ENCODE peak calls at places on chromosomes 1 and 21, in five cellular contexts. G is A549, D is AG04450, K is heart right ventricle, C is thoracic aorta. T is an unnamed sample.

GRCh38 chr1:145708063-145708462 is 895 bp upstream of the PDZK1 start:
- DNase-seq in G (no peak), K (no peak), C (no peak), D (peak), T (no peak)

GRCh38 chr21:35252831-35253230 is 203.7 kb upstream of the RUNX1 start:
- DNase-seq in K (no peak), C (no peak), G (no peak), D (no peak), T (no peak)

GRCh38 chr1:186620951-186621350 is 59.3 kb downstream of the PTGS2 start:
- DNase-seq in K (no peak), G (no peak), C (no peak), D (peak), T (peak)

GRCh38 chr1:14181191-14181793 is 417.2 kb upstream of the KAZN start:
- DNase-seq in D (no peak), G (no peak), C (no peak), K (no peak), T (no peak)

GRCh38 chr1:114032271-114033218 is 53.3 kb downstream of the OLFML3 start:
- DNase-seq in G (peak), K (no peak), C (no peak), D (peak), T (peak)

GRCh38 chr1:167317463-167317862 is 96.8 kb downstream of the POU2F1 start:
- DNase-seq in D (no peak), G (no peak), K (no peak), C (no peak), T (no peak)

GRCh38 chr1:175935566-175936115 is 192.2 kb upstream of the TNR start:
- DNase-seq in K (no peak), C (no peak), D (no peak), G (no peak), T (no peak)

GRCh38 chr1:1430114-1430982 is 5.1 kb upstream of the VWA1 start:
- DNase-seq in G (peak), D (no peak), K (peak), C (no peak), T (no peak)

GRCh38 chr1:213568929-213569815 is 418.6 kb upstream of the PROX1 start:
- DNase-seq in G (no peak), K (no peak), C (no peak), D (no peak), T (peak)

GRCh38 chr21:45982256-45982757 is 737 bp downstream of the COL6A1 start:
- DNase-seq in C (no peak), G (no peak), K (peak), D (no peak), T (no peak)

GRCh38 chr1:44412591-44412990 is 7.5 kb downstream of the RNF220 start:
- DNase-seq in G (no peak), K (no peak), D (no peak), C (no peak), T (no peak)

GRCh38 chr1:54109131-54110105 is 43.4 kb downstream of the CDCP2 start:
- DNase-seq in D (no peak), K (no peak), C (no peak), G (no peak), T (no peak)

GRCh38 chr1:155050560-155051341 is at the start of gene ADAM15:
- DNase-seq in C (no peak), G (peak), D (no peak), K (peak), T (no peak)

GRCh38 chr1:155051777-155052398 is 772 bp downstream of the ADAM15 start:
- DNase-seq in G (no peak), D (no peak), C (no peak), K (peak), T (no peak)

GRCh38 chr1:155052412-155053400 is 1.6 kb downstream of the ADAM15 start:
- DNase-seq in K (peak), G (peak), D (no peak), C (no peak), T (no peak)

GRCh38 chr1:155051342-155051776 is 243 bp downstream of the ADAM15 start:
- DNase-seq in C (no peak), K (no peak), D (no peak), G (no peak), T (no peak)

GRCh38 chr1:155053531-155054105 is 2.5 kb downstream of the ADAM15 start:
- DNase-seq in C (no peak), D (no peak), K (no peak), G (no peak), T (no peak)
- H3K27ac ChIP-seq in C (no peak), D (no peak), K (peak), G (no peak), T (peak)

GRCh38 chr1:87394462-87394861 is 65.8 kb downstream of the LMO4 start:
- DNase-seq in K (no peak), G (no peak), D (no peak), C (no peak), T (no peak)
- H3K27ac ChIP-seq in K (no peak), G (no peak), D (no peak), C (no peak), T (no peak)

GRCh38 chr1:240611228-240611618 is 732 bp downstream of the GREM2 start:
- DNase-seq in K (no peak), C (no peak), D (no peak), G (no peak), T (no peak)
- H3K27ac ChIP-seq in K (no peak), C (no peak), D (no peak), G (no peak), T (no peak)

DNA sequence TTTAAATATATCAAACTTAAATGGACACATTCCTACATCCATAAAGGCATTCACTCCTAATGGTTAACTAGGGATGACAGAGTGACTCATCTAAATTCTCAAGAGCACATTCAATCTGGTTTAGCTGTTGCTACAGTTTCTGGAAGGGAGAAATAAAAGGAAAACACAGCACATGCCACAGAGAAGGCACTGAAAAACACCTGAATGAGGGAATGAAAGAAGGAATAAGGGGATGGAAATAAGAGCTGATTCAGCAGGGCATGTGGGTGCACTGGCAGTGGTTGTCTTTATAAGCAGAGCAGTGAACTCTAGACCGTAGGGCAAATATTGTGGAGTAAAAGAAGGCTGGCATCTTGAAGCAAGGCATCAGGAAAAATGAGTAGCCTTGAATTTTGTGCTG is 79.3 kb downstream of the LHX4 start:
- DNase-seq in K (no peak), D (no peak), G (peak), C (no peak), T (no peak)
- H3K27ac ChIP-seq in K (no peak), D (peak), G (peak), C (no peak), T (peak)

GRCh38 chr1:47485817-47486216 is 48.0 kb downstream of the FOXD2 start:
- DNase-seq in C (no peak), G (no peak), D (no peak), K (no peak), T (no peak)

GRCh38 chr1:47481936-47482335 is 44.1 kb downstream of the FOXD2 start:
- DNase-seq in G (no peak), D (no peak), K (no peak), C (no peak), T (no peak)

GRCh38 chr1:47483651-47484050 is 45.8 kb downstream of the FOXD2 start:
- DNase-seq in K (no peak), D (no peak), G (no peak), C (no peak), T (no peak)

GRCh38 chr1:47479664-47480063 is 41.8 kb downstream of the FOXD2 start:
- DNase-seq in G (no peak), D (no peak), C (no peak), K (no peak), T (no peak)

GRCh38 chr1:47482783-47483182 is 44.9 kb downstream of the FOXD2 start:
- DNase-seq in D (no peak), C (no peak), G (no peak), K (no peak), T (no peak)
- H3K27ac ChIP-seq in D (no peak), C (no peak), G (no peak), K (no peak), T (no peak)

GRCh38 chr1:61436491-61437120 is 288.3 kb downstream of the TM2D1 start:
- DNase-seq in C (no peak), D (no peak), G (no peak), K (no peak), T (no peak)
- H3K27ac ChIP-seq in C (peak), D (no peak), G (peak), K (peak), T (no peak)

DNA sequence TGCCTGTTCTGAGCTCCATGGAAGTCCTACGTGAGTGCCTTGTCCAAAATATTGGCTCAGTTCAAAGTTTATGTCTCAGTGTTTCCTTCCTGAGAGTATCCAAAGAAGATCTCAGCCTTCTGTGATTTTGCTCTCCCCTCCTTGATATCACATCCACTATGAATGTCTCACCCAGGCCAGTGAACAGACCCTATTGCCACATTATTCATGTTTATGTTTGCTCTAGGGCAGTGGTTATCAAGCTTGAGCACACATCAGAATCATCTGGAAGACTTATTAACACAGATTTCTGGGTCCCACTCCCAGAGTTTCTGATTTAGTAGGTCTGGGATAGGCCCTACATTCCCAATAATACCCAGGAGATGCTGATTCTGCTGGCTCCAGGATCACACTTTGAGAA is 145.0 kb upstream of the FGGY start:
- DNase-seq in C (no peak), K (no peak), G (no peak), D (no peak), T (no peak)
- H3K27ac ChIP-seq in C (peak), K (peak), G (peak), D (peak), T (peak)

T was measured in epithelial cell of prostate.